ENCODE peak calls at places on chromosome 16, in six cellular contexts. A is NB4; S is ascending aorta; Q is colonic mucosa; U is GM12865; T is CD8-positive, alpha-beta T cell. E is an unnamed sample.

GRCh38 chr16:85524630-85525463 is 88.3 kb upstream of the GSE1 start:
- DNase-seq in U (no peak), S (peak), T (no peak), Q (no peak), A (peak), E (no peak)

GRCh38 chr16:74053784-74054306 is 242.8 kb upstream of the PSMD7 start:
- DNase-seq in T (no peak), S (no peak), U (no peak), Q (no peak), A (no peak), E (no peak)

GRCh38 chr16:88726408-88726749 is 20.1 kb downstream of the CTU2 start:
- DNase-seq in U (no peak), S (no peak), Q (no peak), T (no peak), A (no peak), E (no peak)

GRCh38 chr16:68247932-68248331 is 2.8 kb downstream of the PLA2G15 start:
- DNase-seq in A (no peak), S (no peak), T (no peak), U (no peak), Q (no peak), E (no peak)

GRCh38 chr16:73036074-73036826 is 11.7 kb downstream of the ZFHX3 start:
- DNase-seq in T (no peak), Q (no peak), U (peak), S (no peak), A (no peak), E (peak)

GRCh38 chr16:51497541-51498211 is 346.6 kb upstream of the SALL1 start:
- DNase-seq in Q (no peak), A (no peak), U (no peak), S (no peak), T (no peak), E (no peak)

GRCh38 chr16:76162046-76162445 is 115.2 kb upstream of the CNTNAP4 start:
- DNase-seq in Q (no peak), A (no peak), T (no peak), U (no peak), S (no peak), E (no peak)

GRCh38 chr16:11126389-11127072 is 129.5 kb downstream of the SOCS1 start:
- DNase-seq in Q (no peak), U (no peak), T (no peak), S (no peak), A (peak), E (no peak)

GRCh38 chr16:23695756-23696155 is 17.1 kb downstream of the PLK1 start:
- DNase-seq in T (no peak), A (no peak), U (no peak), S (no peak), Q (no peak), E (no peak)

GRCh38 chr16:27400751-27401620 is 988 bp upstream of the IL21R start:
- DNase-seq in U (no peak), Q (no peak), S (no peak), A (peak), T (no peak), E (no peak)

GRCh38 chr16:85168732-85169256 is 56.5 kb upstream of the CIBAR2 start:
- DNase-seq in Q (peak), U (no peak), T (no peak), A (peak), S (no peak), E (no peak)

GRCh38 chr16:65119905-65120341 is 1.9 kb downstream of the CDH11 start:
- DNase-seq in S (no peak), U (no peak), Q (no peak), T (no peak), A (no peak), E (no peak)

GRCh38 chr16:19737306-19737975 is 19.4 kb downstream of the IQCK start:
- DNase-seq in Q (no peak), A (no peak), S (no peak), U (no peak), T (no peak), E (no peak)

DNA sequence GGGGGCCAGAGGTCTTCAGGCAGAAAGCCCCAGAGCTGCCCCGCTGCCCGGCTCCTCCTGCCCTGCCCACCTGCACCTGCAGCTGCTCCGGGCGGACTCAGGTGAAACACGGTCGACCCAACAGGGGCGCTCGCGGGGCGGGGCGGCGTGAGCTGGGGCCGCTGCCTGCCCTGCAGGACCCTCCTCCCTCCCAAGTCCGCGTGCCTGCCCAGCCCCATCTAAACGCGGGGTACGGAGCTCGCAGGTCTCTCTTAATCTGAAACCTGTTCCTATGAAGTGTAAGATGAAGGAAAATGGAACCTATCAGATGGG is 28.1 kb downstream of the GNPTG start:
- DNase-seq in T (no peak), Q (no peak), U (no peak), A (no peak), S (no peak), E (no peak)
- H3K4me3 ChIP-seq in T (no peak), Q (peak), U (peak), A (no peak), S (peak), E (peak)

GRCh38 chr16:49183911-49184310 is 97.7 kb downstream of the CBLN1 start:
- DNase-seq in S (no peak), U (peak), Q (peak), T (no peak), A (peak), E (no peak)
- TF ChIP-seq CTCF in S (no peak), U (peak), Q (peak), T (no peak), A (peak), E (peak)

GRCh38 chr16:66924527-66925321 is 611 bp downstream of the RRAD start:
- DNase-seq in U (peak), T (peak), A (peak), S (no peak), Q (peak), E (no peak)
- H3K4me3 ChIP-seq in U (peak), T (no peak), A (no peak), S (peak), Q (peak), E (peak)

DNA sequence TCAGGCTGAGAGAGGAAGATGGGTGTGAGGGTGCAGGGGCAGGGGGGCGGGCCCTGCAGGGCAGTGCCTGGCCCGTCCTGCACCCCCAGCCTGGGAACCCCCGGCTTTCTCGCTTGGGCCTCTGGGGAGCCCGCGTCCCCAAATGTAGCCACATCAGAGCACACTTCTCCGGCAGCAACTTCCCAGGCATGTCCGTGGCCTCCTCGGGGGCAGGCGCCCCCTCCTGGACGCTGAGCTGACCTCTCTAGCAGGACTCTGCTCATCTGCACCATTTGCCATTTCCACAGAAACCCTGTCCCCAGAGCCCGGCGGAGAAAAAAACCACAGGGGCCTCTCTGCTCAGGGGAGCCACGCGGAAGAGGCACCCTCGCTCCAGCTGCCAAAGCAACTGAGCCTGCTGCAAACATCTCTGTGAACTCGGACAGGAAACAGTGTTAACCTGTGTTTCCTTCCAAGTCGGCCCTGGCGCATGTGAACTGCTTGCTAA is 63.4 kb downstream of the KLHDC4 start:
- DNase-seq in Q (no peak), T (peak), S (no peak), A (peak), U (peak), E (no peak)
- TF ChIP-seq CTCF in Q (no peak), T (no peak), S (no peak), A (peak), U (peak), E (peak)

GRCh38 chr16:81447383-81448101 is 2.9 kb downstream of the CMIP start:
- DNase-seq in T (no peak), Q (peak), A (peak), U (no peak), S (no peak), E (no peak)
- H3K4me3 ChIP-seq in T (peak), Q (peak), A (peak), U (no peak), S (peak), E (no peak)

GRCh38 chr16:67167588-67167987 is 2.8 kb upstream of the NOL3 start:
- DNase-seq in Q (no peak), T (no peak), S (no peak), A (no peak), U (no peak), E (no peak)

GRCh38 chr16:67170948-67171649 is 761 bp downstream of the NOL3 start:
- DNase-seq in A (no peak), Q (peak), U (no peak), S (no peak), T (no peak), E (no peak)

GRCh38 chr16:67170168-67170947 is at the start of gene NOL3:
- DNase-seq in Q (peak), S (peak), T (no peak), U (peak), A (peak), E (no peak)

GRCh38 chr16:67169011-67169451 is 1.3 kb upstream of the NOL3 start:
- DNase-seq in T (no peak), U (no peak), Q (peak), A (no peak), S (no peak), E (no peak)

DNA sequence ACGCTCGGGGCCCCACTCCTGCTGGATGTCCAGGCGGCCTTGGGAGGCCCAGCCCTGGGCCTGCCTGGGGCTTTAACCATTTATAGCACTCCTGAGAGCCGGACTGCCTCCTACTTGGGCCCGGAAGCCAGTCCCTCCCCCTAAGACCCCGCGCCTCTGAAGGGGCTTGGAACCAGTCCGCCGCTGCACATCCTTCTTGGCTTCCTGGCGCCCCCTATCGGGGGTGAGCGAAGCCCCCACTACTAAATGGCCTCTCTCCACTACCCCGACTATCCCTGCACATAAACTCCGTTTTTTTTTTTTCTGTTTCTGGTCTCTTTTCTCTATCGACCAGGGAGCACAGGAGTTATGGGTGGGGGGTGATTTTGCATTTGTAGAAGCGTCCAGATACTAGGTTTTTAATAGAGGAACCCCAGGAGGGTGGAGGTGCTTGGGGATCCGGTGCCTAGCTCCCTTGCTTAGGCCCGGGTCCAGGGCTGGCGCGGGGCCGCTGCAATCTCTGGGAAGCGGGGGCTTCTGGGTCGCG is 633 bp upstream of the NOL3 start:
- DNase-seq in Q (peak), A (peak), S (no peak), U (peak), T (peak), E (no peak)
- TF ChIP-seq CTCF in Q (peak), A (peak), S (peak), U (peak), T (peak), E (peak)

DNA sequence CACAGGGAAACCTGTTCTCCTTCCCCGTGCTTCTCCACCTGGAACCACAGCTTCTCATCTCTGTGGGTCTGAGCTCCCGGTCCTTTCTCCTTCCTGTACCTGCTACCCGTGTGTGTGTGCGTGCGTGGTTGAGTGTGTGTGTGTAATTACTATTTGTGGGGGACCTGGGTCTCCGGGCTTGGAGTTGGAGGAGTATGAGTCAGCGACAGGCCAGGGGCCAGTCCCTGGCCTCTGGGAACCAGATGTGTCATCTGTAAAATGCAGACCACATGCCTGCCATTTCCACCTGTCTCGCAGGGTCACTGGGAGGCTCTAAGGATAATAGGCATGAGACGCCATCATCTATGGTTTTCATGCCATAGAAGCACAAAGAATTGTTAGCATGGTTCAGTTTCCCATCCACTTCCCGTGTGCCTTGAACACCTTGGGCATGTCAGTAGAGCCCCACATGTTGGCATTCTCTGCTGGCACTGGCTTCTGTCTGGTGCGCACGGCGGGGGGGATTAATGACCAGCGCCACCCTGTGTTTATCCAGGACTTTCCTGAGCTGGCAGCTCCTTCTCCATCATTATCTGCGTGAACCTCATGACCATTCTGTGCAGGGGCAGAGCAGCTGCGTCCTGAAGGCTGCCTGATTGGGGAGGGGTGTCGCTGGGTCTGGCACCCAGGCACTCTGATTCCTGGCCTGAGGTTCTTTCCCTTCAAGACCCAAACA is 1.5 kb downstream of the ZNF205 start:
- DNase-seq in U (no peak), A (no peak), Q (no peak), S (no peak), T (no peak), E (no peak)
- H3K4me3 ChIP-seq in U (no peak), A (no peak), Q (peak), S (peak), T (no peak), E (no peak)

GRCh38 chr16:30533146-30533522 is 1.5 kb downstream of the ZNF747 start:
- DNase-seq in S (no peak), T (no peak), Q (no peak), U (no peak), A (no peak), E (no peak)
- TF ChIP-seq CTCF in S (no peak), T (no peak), Q (no peak), U (no peak), A (no peak), E (no peak)

DNA sequence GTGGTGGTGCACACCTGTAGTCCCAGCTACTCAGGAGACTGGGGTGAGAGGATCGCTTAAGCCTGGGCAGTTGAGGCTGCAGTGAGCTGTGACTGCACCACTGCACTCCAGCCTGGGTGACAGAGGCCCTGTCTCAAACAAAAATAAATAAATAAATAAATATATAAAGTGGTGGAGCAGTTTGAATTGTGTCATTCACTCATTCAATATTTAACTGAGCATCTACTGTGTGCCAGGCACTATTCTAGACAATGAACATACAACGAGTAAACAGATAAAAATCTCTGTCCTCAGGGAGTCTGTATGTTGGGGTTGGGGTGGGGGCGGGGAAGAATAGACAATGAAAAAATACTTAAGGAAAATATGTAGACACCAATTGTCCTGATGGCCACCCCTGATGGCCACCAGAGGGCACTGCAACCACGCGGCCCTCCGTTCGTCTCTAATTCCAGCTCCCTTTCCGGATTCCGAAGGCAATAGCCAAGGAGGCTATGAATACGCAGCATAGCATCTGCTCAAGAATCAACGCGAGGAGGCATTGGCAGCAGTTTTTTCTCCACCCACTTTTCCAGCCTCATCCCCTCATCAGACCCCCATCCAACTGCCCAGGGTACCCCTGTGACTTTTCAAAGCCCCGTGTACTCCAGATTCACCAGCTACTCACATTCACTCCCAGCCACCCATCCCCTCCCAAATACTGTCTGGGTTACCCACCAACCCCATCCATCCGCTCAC is 21.4 kb downstream of the QPRT start:
- DNase-seq in A (peak), S (peak), T (peak), U (peak), Q (peak), E (no peak)
- H3K4me3 ChIP-seq in A (no peak), S (no peak), T (no peak), U (no peak), Q (no peak), E (no peak)

GRCh38 chr16:53378138-53378537 is 56.1 kb upstream of the RBL2 start:
- DNase-seq in U (peak), T (no peak), S (no peak), Q (no peak), A (no peak), E (no peak)
- TF ChIP-seq CTCF in U (no peak), T (no peak), S (no peak), Q (no peak), A (no peak), E (no peak)